ENCODE peak calls at places on chromosomes 16 and 17, in ten cellular contexts. B is IMR-90, M is GM23338, K is fibroblast of villous mesenchyme, X is tibial nerve, H is AG10803, W is stomach, A is fibroblast of pulmonary artery, J is tibial artery, Y is sigmoid colon. C is an unnamed sample.

GRCh38 chr17:58510075-58510474 is 4.4 kb downstream of the MTMR4 start:
- DNase-seq in J (no peak), B (no peak), A (no peak), W (no peak), M (no peak), H (no peak), Y (peak; percentile 22), X (no peak), K (no peak), C (no peak)

GRCh38 chr16:2370725-2371124 is 30.2 kb upstream of the ABCA3 start:
- DNase-seq in X (no peak), H (no peak), K (no peak), W (no peak), M (no peak), Y (no peak), A (no peak), J (no peak), B (no peak), C (no peak)

GRCh38 chr17:61129876-61130275 is 269.8 kb upstream of the TBX2 start:
- DNase-seq in J (no peak), K (no peak), X (no peak), A (no peak), W (no peak), B (peak; percentile 68), H (peak; percentile 18), Y (no peak), M (no peak), C (no peak)

GRCh38 chr17:77332981-77333685 is 192.4 kb downstream of the SEC14L1 start:
- DNase-seq in A (peak; percentile 68), Y (peak; percentile 35), J (no peak), M (no peak), B (peak; percentile 92), K (peak; percentile 83), X (no peak), W (peak; percentile 20), H (peak; percentile 96), C (peak; percentile 18)

GRCh38 chr16:1771072-1771863 is at the start of gene NME3:
- DNase-seq in W (peak; percentile 81), M (peak; percentile 71), B (peak; percentile 56), J (peak; percentile 81), K (peak; percentile 74), Y (peak; percentile 88), H (peak; percentile 54), A (peak; percentile 59), X (peak; percentile 74), C (peak; percentile 85)

GRCh38 chr16:68265078-68265925 is 976 bp downstream of the SLC7A6 start:
- DNase-seq in W (peak; percentile 70), M (peak; percentile 46), B (peak; percentile 69), H (peak; percentile 89), J (peak; percentile 83), K (peak; percentile 82), Y (peak; percentile 87), A (peak; percentile 64), X (peak; percentile 73), C (peak; percentile 80)

GRCh38 chr17:4818276-4818675 is 11.3 kb downstream of the PLD2 start:
- DNase-seq in J (no peak), Y (no peak), K (no peak), W (no peak), A (no peak), B (no peak), H (no peak), X (no peak), M (peak; percentile 53), C (no peak)

GRCh38 chr17:63402808-63403207 is 43.3 kb downstream of the CYB561 start:
- DNase-seq in W (no peak), X (no peak), J (no peak), H (peak; percentile 42), A (peak; percentile 81), K (peak; percentile 50), M (no peak), Y (no peak), B (peak; percentile 93), C (no peak)

GRCh38 chr16:14007460-14007859 is 63.7 kb upstream of the MRTFB start:
- DNase-seq in B (peak; percentile 92), W (no peak), H (peak; percentile 66), M (no peak), A (peak; percentile 66), Y (no peak), J (no peak), X (no peak), K (peak; percentile 66), C (no peak)

GRCh38 chr17:82650723-82651122 is 2.5 kb upstream of the WDR45B start:
- DNase-seq in M (no peak), W (no peak), B (no peak), K (no peak), H (no peak), Y (no peak), X (no peak), J (no peak), A (no peak), C (no peak)

DNA sequence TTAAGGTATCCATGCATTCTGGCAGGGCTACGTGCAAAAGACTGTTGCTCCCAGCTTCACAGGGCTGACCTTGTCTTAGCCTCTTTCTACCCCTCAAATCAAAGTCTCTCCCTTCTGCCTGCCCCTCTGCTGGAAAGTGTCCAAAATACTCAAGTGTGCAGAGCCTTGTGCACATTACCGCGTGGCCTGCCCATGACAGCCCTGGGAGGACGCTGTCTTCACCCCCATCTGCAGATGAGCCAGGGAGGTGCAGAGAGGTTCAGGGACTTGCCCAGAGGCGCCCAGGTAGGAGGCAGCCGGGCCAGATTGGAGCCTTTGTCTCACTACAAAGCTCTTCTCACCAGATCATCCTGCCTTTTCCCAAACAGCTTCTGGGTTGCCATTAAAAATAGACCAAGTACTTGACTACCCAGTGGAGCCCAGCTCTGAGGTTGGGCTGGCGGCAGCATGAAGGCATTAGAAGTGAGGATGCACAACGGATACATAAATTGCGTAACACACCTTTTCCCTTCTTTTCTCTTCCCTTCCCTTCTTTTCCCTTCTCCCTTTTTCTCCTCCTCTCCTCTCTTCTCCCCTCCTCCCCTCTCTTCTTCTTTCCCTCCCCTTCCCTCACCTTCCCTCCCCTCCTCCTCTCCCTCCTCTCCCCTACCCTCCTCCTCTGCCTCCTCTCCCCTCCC is 3.5 kb downstream of the CACNG4 start:
- DNase-seq in A (no peak), X (no peak), K (no peak), M (no peak), H (no peak), Y (no peak), J (no peak), W (no peak), B (no peak), C (no peak)
- TF ChIP-seq CTCF in A (no peak), X (no peak), K (no peak), M (no peak), H (no peak), Y (no peak), J (no peak), W (no peak), B (no peak), C (no peak)

GRCh38 chr16:65922923-65923322 is 443.6 kb upstream of the CDH5 start:
- DNase-seq in Y (no peak), K (no peak), H (no peak), W (no peak), B (no peak), A (no peak), M (no peak), X (no peak), J (no peak), C (no peak)

GRCh38 chr16:65917466-65917865 is 449.0 kb upstream of the CDH5 start:
- DNase-seq in Y (no peak), M (no peak), A (no peak), B (no peak), J (no peak), X (no peak), H (no peak), K (peak; percentile 18), W (no peak), C (no peak)

GRCh38 chr16:65919977-65920376 is 446.5 kb upstream of the CDH5 start:
- DNase-seq in J (no peak), Y (no peak), X (no peak), B (no peak), H (no peak), W (no peak), K (no peak), A (no peak), M (no peak), C (no peak)

GRCh38 chr16:65919116-65919515 is 447.4 kb upstream of the CDH5 start:
- DNase-seq in B (no peak), H (no peak), M (peak; percentile 5), J (no peak), Y (no peak), A (no peak), X (no peak), W (no peak), K (no peak), C (no peak)

GRCh38 chr16:65916995-65917394 is 449.5 kb upstream of the CDH5 start:
- DNase-seq in X (no peak), K (no peak), A (no peak), Y (no peak), M (peak; percentile 45), W (no peak), H (no peak), J (no peak), B (no peak), C (no peak)
- H3K4me3 ChIP-seq in X (no peak overlapping the region), K (no peak overlapping the region), A (no peak overlapping the region), Y (no peak overlapping the region), M (no peak overlapping the region), W (no peak overlapping the region), H (no peak overlapping the region), J (no peak overlapping the region), B (no peak overlapping the region), C (no peak overlapping the region)

GRCh38 chr16:90019543-90020259 is 445 bp upstream of the DBNDD1 start:
- DNase-seq in J (no peak), Y (no peak), W (peak; percentile 40), A (peak; percentile 26), K (peak; percentile 21), M (peak; percentile 86), H (peak; percentile 46), X (no peak), B (peak; percentile 89), C (peak; percentile 40)
- TF ChIP-seq CTCF in J (no peak), Y (peak; percentile 19), W (no peak), A (no peak), K (peak; percentile 17), M (peak; percentile 53), H (no peak), X (peak; percentile 69), B (peak; percentile 35), C (no peak)

GRCh38 chr17:43956222-43956621 is 2.5 kb upstream of the PYY start:
- DNase-seq in B (no peak), W (no peak), X (no peak), Y (no peak), M (no peak), H (no peak), A (no peak), K (no peak), J (no peak), C (no peak)

GRCh38 chr17:43952351-43952723 is 1.4 kb downstream of the PYY start:
- DNase-seq in Y (no peak), A (no peak), J (no peak), W (no peak), K (no peak), M (peak; percentile 54), X (no peak), B (no peak), H (no peak), C (no peak)

GRCh38 chr17:43951750-43952149 is 2.0 kb downstream of the PYY start:
- DNase-seq in W (no peak), Y (no peak), J (no peak), H (no peak), X (no peak), M (no peak), B (no peak), K (no peak), A (no peak), C (no peak)

GRCh38 chr17:43952724-43953666 is 745 bp downstream of the PYY start:
- DNase-seq in H (no peak), W (no peak), Y (no peak), B (no peak), J (no peak), M (peak; percentile 97), K (no peak), A (no peak), X (no peak), C (no peak)

GRCh38 chr17:43953746-43954145 is at the start of gene PYY:
- DNase-seq in H (no peak), X (no peak), A (no peak), K (no peak), Y (no peak), M (peak; percentile 52), B (no peak), W (no peak), J (no peak), C (no peak)
- H3K4me3 ChIP-seq in H (no peak within 1 kb of the TSS), X (no peak within 1 kb of the TSS), A (no peak within 1 kb of the TSS), K (no peak within 1 kb of the TSS), Y (no peak within 1 kb of the TSS), M (peak within 1 kb of the TSS; percentile 91), B (no peak within 1 kb of the TSS), W (no peak within 1 kb of the TSS), J (no peak within 1 kb of the TSS), C (no peak within 1 kb of the TSS)